ENCODE peak calls at places on chromosomes 1 and 21, in ten cellular contexts. One of them, this sample, is unnamed.

GRCh38 chr1:159122005-159122621 is 45.5 kb upstream of the AIM2 start:
- DNase-seq in GM23338: no peak
- DNase-seq in esophagus muscularis mucosa: no peak
- DNase-seq in RWPE1: peak
- DNase-seq in fibroblast of lung: peak
- DNase-seq in dorsolateral prefrontal cortex: no peak
- DNase-seq in A549: no peak
- DNase-seq in left ventricle myocardium inferior: no peak
- DNase-seq in ascending aorta: no peak
- DNase-seq in stomach: no peak
- DNase-seq in this sample: no peak

GRCh38 chr1:169527461-169528213 is 41.9 kb upstream of the SLC19A2 start:
- DNase-seq in GM23338: no peak
- DNase-seq in esophagus muscularis mucosa: no peak
- DNase-seq in RWPE1: no peak
- DNase-seq in fibroblast of lung: peak
- DNase-seq in dorsolateral prefrontal cortex: no peak
- DNase-seq in A549: no peak
- DNase-seq in left ventricle myocardium inferior: no peak
- DNase-seq in ascending aorta: no peak
- DNase-seq in stomach: no peak
- DNase-seq in this sample: no peak

GRCh38 chr1:46489638-46490602 is at the start of gene DMBX1:
- DNase-seq in GM23338: peak
- DNase-seq in esophagus muscularis mucosa: no peak
- DNase-seq in RWPE1: peak
- DNase-seq in fibroblast of lung: no peak
- DNase-seq in dorsolateral prefrontal cortex: no peak
- DNase-seq in A549: peak
- DNase-seq in left ventricle myocardium inferior: no peak
- DNase-seq in ascending aorta: no peak
- DNase-seq in stomach: peak
- DNase-seq in this sample: peak

GRCh38 chr1:185442065-185442464 is 125.0 kb upstream of the IVNS1ABP start:
- DNase-seq in GM23338: no peak
- DNase-seq in esophagus muscularis mucosa: no peak
- DNase-seq in RWPE1: no peak
- DNase-seq in fibroblast of lung: peak
- DNase-seq in dorsolateral prefrontal cortex: no peak
- DNase-seq in A549: no peak
- DNase-seq in left ventricle myocardium inferior: no peak
- DNase-seq in ascending aorta: no peak
- DNase-seq in stomach: no peak
- DNase-seq in this sample: peak

GRCh38 chr1:221565718-221566117 is 176.2 kb downstream of the DUSP10 start:
- DNase-seq in GM23338: no peak
- DNase-seq in esophagus muscularis mucosa: no peak
- DNase-seq in RWPE1: no peak
- DNase-seq in fibroblast of lung: no peak
- DNase-seq in dorsolateral prefrontal cortex: no peak
- DNase-seq in A549: no peak
- DNase-seq in left ventricle myocardium inferior: no peak
- DNase-seq in ascending aorta: no peak
- DNase-seq in stomach: no peak
- DNase-seq in this sample: no peak

GRCh38 chr1:233647625-233648024 is 33.7 kb downstream of the KCNK1 start:
- DNase-seq in GM23338: no peak
- DNase-seq in esophagus muscularis mucosa: no peak
- DNase-seq in RWPE1: no peak
- DNase-seq in fibroblast of lung: no peak
- DNase-seq in dorsolateral prefrontal cortex: no peak
- DNase-seq in A549: no peak
- DNase-seq in left ventricle myocardium inferior: no peak
- DNase-seq in ascending aorta: no peak
- DNase-seq in stomach: no peak
- DNase-seq in this sample: no peak

GRCh38 chr1:63668298-63668697 is 75.1 kb downstream of the PGM1 start:
- DNase-seq in GM23338: no peak
- DNase-seq in esophagus muscularis mucosa: no peak
- DNase-seq in RWPE1: no peak
- DNase-seq in fibroblast of lung: peak
- DNase-seq in dorsolateral prefrontal cortex: no peak
- DNase-seq in A549: no peak
- DNase-seq in left ventricle myocardium inferior: no peak
- DNase-seq in ascending aorta: no peak
- DNase-seq in stomach: no peak
- DNase-seq in this sample: no peak

GRCh38 chr1:229885568-229886495 is 181.2 kb upstream of the GALNT2 start:
- DNase-seq in GM23338: no peak
- DNase-seq in esophagus muscularis mucosa: peak
- DNase-seq in RWPE1: no peak
- DNase-seq in fibroblast of lung: no peak
- DNase-seq in dorsolateral prefrontal cortex: no peak
- DNase-seq in A549: no peak
- DNase-seq in left ventricle myocardium inferior: no peak
- DNase-seq in ascending aorta: no peak
- DNase-seq in stomach: no peak
- DNase-seq in this sample: no peak

GRCh38 chr1:59730759-59731478 is 83.8 kb upstream of the HOOK1 start:
- DNase-seq in GM23338: no peak
- DNase-seq in esophagus muscularis mucosa: peak
- DNase-seq in RWPE1: peak
- DNase-seq in fibroblast of lung: peak
- DNase-seq in dorsolateral prefrontal cortex: peak
- DNase-seq in A549: peak
- DNase-seq in left ventricle myocardium inferior: peak
- DNase-seq in ascending aorta: peak
- DNase-seq in stomach: peak
- DNase-seq in this sample: no peak

GRCh38 chr1:179883739-179884138 is 1.7 kb downstream of the TOR1AIP1 start:
- DNase-seq in GM23338: peak
- DNase-seq in esophagus muscularis mucosa: no peak
- DNase-seq in RWPE1: peak
- DNase-seq in fibroblast of lung: peak
- DNase-seq in dorsolateral prefrontal cortex: no peak
- DNase-seq in A549: no peak
- DNase-seq in left ventricle myocardium inferior: no peak
- DNase-seq in ascending aorta: no peak
- DNase-seq in stomach: no peak
- DNase-seq in this sample: no peak

GRCh38 chr1:163758977-163759670 is 437.4 kb downstream of the NUF2 start:
- DNase-seq in GM23338: no peak
- DNase-seq in esophagus muscularis mucosa: no peak
- DNase-seq in RWPE1: no peak
- DNase-seq in fibroblast of lung: peak
- DNase-seq in dorsolateral prefrontal cortex: no peak
- DNase-seq in A549: no peak
- DNase-seq in left ventricle myocardium inferior: no peak
- DNase-seq in ascending aorta: no peak
- DNase-seq in stomach: no peak
- DNase-seq in this sample: no peak
- H3K27ac ChIP-seq in GM23338: no peak
- H3K27ac ChIP-seq in esophagus muscularis mucosa: no peak
- H3K27ac ChIP-seq in RWPE1: no peak
- H3K27ac ChIP-seq in fibroblast of lung: no peak
- H3K27ac ChIP-seq in dorsolateral prefrontal cortex: no peak
- H3K27ac ChIP-seq in A549: no peak
- H3K27ac ChIP-seq in left ventricle myocardium inferior: no peak
- H3K27ac ChIP-seq in ascending aorta: no peak
- H3K27ac ChIP-seq in stomach: no peak
- H3K27ac ChIP-seq in this sample: no peak

DNA sequence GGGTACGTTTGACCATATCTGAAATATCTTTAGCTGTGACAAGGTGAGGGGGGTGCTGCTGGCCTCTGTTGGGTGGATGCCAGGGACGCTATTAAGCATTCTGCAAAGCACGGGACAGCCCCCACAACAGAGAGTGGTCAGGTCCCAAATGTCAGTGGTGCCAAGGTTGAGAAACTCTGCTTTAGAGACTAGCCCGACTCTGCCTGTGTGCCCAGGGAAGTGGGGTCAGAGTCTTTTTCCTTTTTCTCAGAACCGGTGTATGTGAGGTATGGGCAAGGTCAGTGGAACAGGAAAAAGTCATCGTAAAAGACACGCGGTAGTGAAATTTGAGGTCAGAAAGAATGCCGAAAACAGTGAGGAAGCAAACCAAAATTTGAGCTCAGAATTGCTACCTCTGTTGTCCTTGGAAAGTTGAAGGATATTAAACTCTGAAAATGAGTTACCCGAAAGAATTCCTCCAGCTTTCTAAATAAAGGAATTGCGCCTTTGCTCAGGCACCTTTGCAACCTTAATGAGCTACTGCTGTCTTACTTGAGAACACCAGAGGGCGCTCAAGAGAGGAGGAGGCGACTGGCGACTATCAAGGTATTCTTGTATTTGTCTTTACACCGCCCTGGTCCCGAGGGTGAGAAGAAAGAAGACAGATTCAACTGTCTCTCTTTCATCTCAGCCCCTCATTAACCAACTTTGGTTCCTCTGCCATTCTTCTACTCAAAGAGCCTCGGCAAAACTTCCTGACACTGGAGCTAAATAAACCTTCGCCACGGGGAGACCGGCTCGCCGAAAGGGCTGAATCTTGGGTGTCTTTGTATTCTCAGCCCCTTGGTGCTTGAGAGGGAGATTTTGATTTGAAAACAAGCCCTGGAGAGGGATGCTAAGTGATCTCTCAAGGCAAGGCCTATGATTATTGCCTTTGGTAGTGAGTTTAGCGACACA is 85.4 kb upstream of the OLIG2 start:
- DNase-seq in GM23338: peak
- DNase-seq in esophagus muscularis mucosa: no peak
- DNase-seq in RWPE1: peak
- DNase-seq in fibroblast of lung: peak
- DNase-seq in dorsolateral prefrontal cortex: peak
- DNase-seq in A549: peak
- DNase-seq in left ventricle myocardium inferior: no peak
- DNase-seq in ascending aorta: no peak
- DNase-seq in stomach: peak
- DNase-seq in this sample: peak
- TF ChIP-seq CTCF in GM23338: peak
- TF ChIP-seq CTCF in esophagus muscularis mucosa: peak
- TF ChIP-seq CTCF in RWPE1: peak
- TF ChIP-seq CTCF in fibroblast of lung: peak
- TF ChIP-seq CTCF in dorsolateral prefrontal cortex: peak
- TF ChIP-seq CTCF in A549: peak
- TF ChIP-seq CTCF in left ventricle myocardium inferior: peak
- TF ChIP-seq CTCF in ascending aorta: peak
- TF ChIP-seq CTCF in stomach: peak
- TF ChIP-seq CTCF in this sample: peak

GRCh38 chr21:38175321-38175720 is 81.5 kb upstream of the KCNJ15 start:
- DNase-seq in GM23338: no peak
- DNase-seq in esophagus muscularis mucosa: no peak
- DNase-seq in RWPE1: no peak
- DNase-seq in fibroblast of lung: no peak
- DNase-seq in dorsolateral prefrontal cortex: no peak
- DNase-seq in A549: no peak
- DNase-seq in left ventricle myocardium inferior: no peak
- DNase-seq in ascending aorta: no peak
- DNase-seq in stomach: no peak
- DNase-seq in this sample: no peak

GRCh38 chr21:38167345-38167744 is 89.4 kb upstream of the KCNJ15 start:
- DNase-seq in GM23338: no peak
- DNase-seq in esophagus muscularis mucosa: peak
- DNase-seq in RWPE1: no peak
- DNase-seq in fibroblast of lung: no peak
- DNase-seq in dorsolateral prefrontal cortex: no peak
- DNase-seq in A549: no peak
- DNase-seq in left ventricle myocardium inferior: no peak
- DNase-seq in ascending aorta: no peak
- DNase-seq in stomach: no peak
- DNase-seq in this sample: no peak

GRCh38 chr21:38171723-38172344 is 85.0 kb upstream of the KCNJ15 start:
- DNase-seq in GM23338: peak
- DNase-seq in esophagus muscularis mucosa: no peak
- DNase-seq in RWPE1: peak
- DNase-seq in fibroblast of lung: peak
- DNase-seq in dorsolateral prefrontal cortex: no peak
- DNase-seq in A549: no peak
- DNase-seq in left ventricle myocardium inferior: no peak
- DNase-seq in ascending aorta: no peak
- DNase-seq in stomach: no peak
- DNase-seq in this sample: no peak

GRCh38 chr21:38170283-38170682 is 86.5 kb upstream of the KCNJ15 start:
- DNase-seq in GM23338: peak
- DNase-seq in esophagus muscularis mucosa: no peak
- DNase-seq in RWPE1: peak
- DNase-seq in fibroblast of lung: peak
- DNase-seq in dorsolateral prefrontal cortex: no peak
- DNase-seq in A549: no peak
- DNase-seq in left ventricle myocardium inferior: no peak
- DNase-seq in ascending aorta: no peak
- DNase-seq in stomach: peak
- DNase-seq in this sample: peak

DNA sequence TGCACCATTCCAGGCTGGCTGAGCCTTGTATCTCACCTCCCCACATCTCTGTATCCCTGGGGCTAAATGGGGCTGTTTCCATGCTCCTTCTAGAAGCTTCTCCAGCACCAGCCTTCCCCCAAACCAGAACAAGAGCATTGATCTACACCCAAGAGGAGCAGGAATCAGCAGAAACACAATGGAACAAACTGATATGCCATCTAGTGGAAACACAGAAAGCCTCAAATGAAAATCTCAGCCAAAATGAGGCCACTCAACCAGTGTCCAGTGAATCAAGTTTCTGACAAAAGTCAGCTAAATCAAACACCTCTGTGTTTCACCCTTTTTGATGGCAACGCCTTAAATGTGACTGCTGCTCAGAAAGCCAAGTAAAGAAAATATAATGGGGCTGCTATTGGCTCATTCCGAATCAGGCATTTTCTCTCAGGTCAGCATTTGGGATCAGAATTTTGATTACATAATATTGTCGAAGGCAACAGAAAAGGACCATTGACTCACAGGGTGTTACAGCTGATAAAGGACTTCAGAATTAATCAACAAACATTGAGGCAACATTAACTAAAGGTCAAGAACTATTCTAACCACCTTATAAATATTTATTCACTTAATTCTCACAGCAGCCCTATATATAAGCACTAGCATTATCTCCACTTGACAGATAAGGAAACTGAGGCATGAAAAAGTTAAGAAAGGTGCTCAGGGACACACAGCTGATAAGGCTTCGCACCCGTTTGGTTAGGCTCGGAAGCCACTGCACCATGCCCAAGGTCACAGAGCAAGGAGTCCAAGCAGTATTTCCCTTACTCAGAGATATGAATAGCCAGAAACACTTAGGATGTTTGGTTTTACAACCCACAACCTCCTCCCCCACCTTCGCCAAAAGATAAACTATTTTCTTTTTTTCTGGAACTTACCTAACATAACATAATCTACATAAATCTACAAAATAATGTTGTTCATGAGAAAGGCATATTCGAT is 85.8 kb upstream of the KCNJ15 start:
- DNase-seq in GM23338: peak
- DNase-seq in esophagus muscularis mucosa: no peak
- DNase-seq in RWPE1: no peak
- DNase-seq in fibroblast of lung: peak
- DNase-seq in dorsolateral prefrontal cortex: no peak
- DNase-seq in A549: no peak
- DNase-seq in left ventricle myocardium inferior: no peak
- DNase-seq in ascending aorta: no peak
- DNase-seq in stomach: peak
- DNase-seq in this sample: no peak
- H3K27ac ChIP-seq in GM23338: peak
- H3K27ac ChIP-seq in esophagus muscularis mucosa: no peak
- H3K27ac ChIP-seq in RWPE1: no peak
- H3K27ac ChIP-seq in fibroblast of lung: peak
- H3K27ac ChIP-seq in dorsolateral prefrontal cortex: no peak
- H3K27ac ChIP-seq in A549: peak
- H3K27ac ChIP-seq in left ventricle myocardium inferior: peak
- H3K27ac ChIP-seq in ascending aorta: no peak
- H3K27ac ChIP-seq in stomach: peak
- H3K27ac ChIP-seq in this sample: no peak

GRCh38 chr1:160724445-160725242 is 13.0 kb upstream of the CD48 start:
- DNase-seq in GM23338: peak
- DNase-seq in esophagus muscularis mucosa: no peak
- DNase-seq in RWPE1: no peak
- DNase-seq in fibroblast of lung: no peak
- DNase-seq in dorsolateral prefrontal cortex: no peak
- DNase-seq in A549: peak
- DNase-seq in left ventricle myocardium inferior: no peak
- DNase-seq in ascending aorta: no peak
- DNase-seq in stomach: no peak
- DNase-seq in this sample: no peak
- TF ChIP-seq CTCF in GM23338: no peak
- TF ChIP-seq CTCF in esophagus muscularis mucosa: no peak
- TF ChIP-seq CTCF in RWPE1: no peak
- TF ChIP-seq CTCF in fibroblast of lung: no peak
- TF ChIP-seq CTCF in dorsolateral prefrontal cortex: no peak
- TF ChIP-seq CTCF in A549: no peak
- TF ChIP-seq CTCF in left ventricle myocardium inferior: no peak
- TF ChIP-seq CTCF in ascending aorta: no peak
- TF ChIP-seq CTCF in stomach: no peak
- TF ChIP-seq CTCF in this sample: no peak